ENCODE peak calls at places on chromosomes 6 and 20, in ten cellular contexts. One of them, this sample, is unnamed. For H3K36me3, the result is how much of the 10 kb centered on the place peaks cover.

GRCh38 chr6:33170176-33171095 is 21.8 kb downstream of the COL11A2 start:
- DNase-seq in fibroblast of lung: no peak
- DNase-seq in tibial nerve: no peak
- DNase-seq in uterus: no peak
- DNase-seq in stomach: no peak
- DNase-seq in heart left ventricle: no peak
- DNase-seq in heart right ventricle: no peak
- DNase-seq in cardiac muscle cell: no peak
- DNase-seq in brain microvascular endothelial cell: no peak
- DNase-seq in RWPE2: peak
- DNase-seq in this sample: no peak

GRCh38 chr6:62390413-62390812 is 104.4 kb upstream of the KHDRBS2 start:
- DNase-seq in fibroblast of lung: no peak
- DNase-seq in tibial nerve: no peak
- DNase-seq in uterus: no peak
- DNase-seq in stomach: no peak
- DNase-seq in heart left ventricle: no peak
- DNase-seq in heart right ventricle: no peak
- DNase-seq in cardiac muscle cell: no peak
- DNase-seq in brain microvascular endothelial cell: no peak
- DNase-seq in RWPE2: no peak
- DNase-seq in this sample: no peak

GRCh38 chr6:134422426-134423231 is 104.7 kb upstream of the SGK1 start:
- DNase-seq in fibroblast of lung: peak
- DNase-seq in tibial nerve: no peak
- DNase-seq in uterus: no peak
- DNase-seq in stomach: no peak
- DNase-seq in heart left ventricle: no peak
- DNase-seq in heart right ventricle: no peak
- DNase-seq in cardiac muscle cell: peak
- DNase-seq in brain microvascular endothelial cell: peak
- DNase-seq in RWPE2: peak
- DNase-seq in this sample: no peak

GRCh38 chr6:156781882-156782631 is 4.9 kb downstream of the ARID1B start:
- DNase-seq in fibroblast of lung: peak
- DNase-seq in tibial nerve: no peak
- DNase-seq in uterus: no peak
- DNase-seq in stomach: no peak
- DNase-seq in heart left ventricle: no peak
- DNase-seq in heart right ventricle: no peak
- DNase-seq in cardiac muscle cell: no peak
- DNase-seq in brain microvascular endothelial cell: no peak
- DNase-seq in RWPE2: no peak
- DNase-seq in this sample: no peak

GRCh38 chr6:83215131-83216047 is 22.2 kb downstream of the RWDD2A start:
- DNase-seq in fibroblast of lung: peak
- DNase-seq in tibial nerve: peak
- DNase-seq in uterus: peak
- DNase-seq in stomach: peak
- DNase-seq in heart left ventricle: peak
- DNase-seq in heart right ventricle: peak
- DNase-seq in cardiac muscle cell: peak
- DNase-seq in brain microvascular endothelial cell: peak
- DNase-seq in RWPE2: no peak
- DNase-seq in this sample: peak

GRCh38 chr20:40587038-40587437 is 102.0 kb downstream of the MAFB start:
- DNase-seq in fibroblast of lung: no peak
- DNase-seq in tibial nerve: no peak
- DNase-seq in uterus: no peak
- DNase-seq in stomach: no peak
- DNase-seq in heart left ventricle: no peak
- DNase-seq in heart right ventricle: no peak
- DNase-seq in cardiac muscle cell: no peak
- DNase-seq in brain microvascular endothelial cell: no peak
- DNase-seq in RWPE2: no peak
- DNase-seq in this sample: no peak

GRCh38 chr6:153043719-153044118 is 41.2 kb upstream of the MTRF1L start:
- DNase-seq in fibroblast of lung: no peak
- DNase-seq in tibial nerve: no peak
- DNase-seq in uterus: no peak
- DNase-seq in stomach: no peak
- DNase-seq in heart left ventricle: no peak
- DNase-seq in heart right ventricle: no peak
- DNase-seq in cardiac muscle cell: no peak
- DNase-seq in brain microvascular endothelial cell: no peak
- DNase-seq in RWPE2: no peak
- DNase-seq in this sample: no peak

GRCh38 chr6:99612551-99613397 is 6.1 kb downstream of the PRDM13 start:
- DNase-seq in fibroblast of lung: no peak
- DNase-seq in tibial nerve: no peak
- DNase-seq in uterus: no peak
- DNase-seq in stomach: no peak
- DNase-seq in heart left ventricle: no peak
- DNase-seq in heart right ventricle: no peak
- DNase-seq in cardiac muscle cell: no peak
- DNase-seq in brain microvascular endothelial cell: no peak
- DNase-seq in RWPE2: no peak
- DNase-seq in this sample: no peak

GRCh38 chr20:49568491-49569151 is 684 bp upstream of the PTGIS start:
- DNase-seq in fibroblast of lung: no peak
- DNase-seq in tibial nerve: no peak
- DNase-seq in uterus: peak
- DNase-seq in stomach: peak
- DNase-seq in heart left ventricle: peak
- DNase-seq in heart right ventricle: no peak
- DNase-seq in cardiac muscle cell: peak
- DNase-seq in brain microvascular endothelial cell: no peak
- DNase-seq in RWPE2: peak
- DNase-seq in this sample: no peak

GRCh38 chr6:116010400-116011095 is 50.1 kb downstream of the FRK start:
- DNase-seq in fibroblast of lung: peak
- DNase-seq in tibial nerve: peak
- DNase-seq in uterus: peak
- DNase-seq in stomach: peak
- DNase-seq in heart left ventricle: peak
- DNase-seq in heart right ventricle: peak
- DNase-seq in cardiac muscle cell: peak
- DNase-seq in brain microvascular endothelial cell: peak
- DNase-seq in RWPE2: no peak
- DNase-seq in this sample: peak

GRCh38 chr20:31934968-31935764 is 16.7 kb downstream of the PDRG1 start:
- DNase-seq in fibroblast of lung: no peak
- DNase-seq in tibial nerve: no peak
- DNase-seq in uterus: no peak
- DNase-seq in stomach: no peak
- DNase-seq in heart left ventricle: no peak
- DNase-seq in heart right ventricle: no peak
- DNase-seq in cardiac muscle cell: no peak
- DNase-seq in brain microvascular endothelial cell: no peak
- DNase-seq in RWPE2: no peak
- DNase-seq in this sample: no peak
- TF ChIP-seq CTCF in fibroblast of lung: no peak
- TF ChIP-seq CTCF in tibial nerve: no peak
- TF ChIP-seq CTCF in uterus: no peak
- TF ChIP-seq CTCF in stomach: no peak
- TF ChIP-seq CTCF in heart left ventricle: no peak
- TF ChIP-seq CTCF in heart right ventricle: no peak
- TF ChIP-seq CTCF in cardiac muscle cell: no peak
- TF ChIP-seq CTCF in brain microvascular endothelial cell: no peak
- TF ChIP-seq CTCF in RWPE2: no peak
- TF ChIP-seq CTCF in this sample: no peak

GRCh38 chr6:30768634-30769087 is 24.3 kb upstream of the IER3 start:
- DNase-seq in fibroblast of lung: no peak
- DNase-seq in tibial nerve: no peak
- DNase-seq in uterus: no peak
- DNase-seq in stomach: no peak
- DNase-seq in heart left ventricle: no peak
- DNase-seq in heart right ventricle: no peak
- DNase-seq in cardiac muscle cell: no peak
- DNase-seq in brain microvascular endothelial cell: no peak
- DNase-seq in RWPE2: no peak
- DNase-seq in this sample: no peak

GRCh38 chr6:30769853-30770160 is 25.5 kb upstream of the IER3 start:
- DNase-seq in fibroblast of lung: no peak
- DNase-seq in tibial nerve: no peak
- DNase-seq in uterus: no peak
- DNase-seq in stomach: no peak
- DNase-seq in heart left ventricle: no peak
- DNase-seq in heart right ventricle: no peak
- DNase-seq in cardiac muscle cell: no peak
- DNase-seq in brain microvascular endothelial cell: no peak
- DNase-seq in RWPE2: no peak
- DNase-seq in this sample: no peak

GRCh38 chr6:30770164-30770563 is 25.8 kb upstream of the IER3 start:
- DNase-seq in fibroblast of lung: peak
- DNase-seq in tibial nerve: no peak
- DNase-seq in uterus: no peak
- DNase-seq in stomach: no peak
- DNase-seq in heart left ventricle: no peak
- DNase-seq in heart right ventricle: no peak
- DNase-seq in cardiac muscle cell: no peak
- DNase-seq in brain microvascular endothelial cell: no peak
- DNase-seq in RWPE2: no peak
- DNase-seq in this sample: no peak

GRCh38 chr6:30770592-30770991 is 26.2 kb upstream of the IER3 start:
- DNase-seq in fibroblast of lung: no peak
- DNase-seq in tibial nerve: no peak
- DNase-seq in uterus: no peak
- DNase-seq in stomach: no peak
- DNase-seq in heart left ventricle: no peak
- DNase-seq in heart right ventricle: no peak
- DNase-seq in cardiac muscle cell: no peak
- DNase-seq in brain microvascular endothelial cell: no peak
- DNase-seq in RWPE2: no peak
- DNase-seq in this sample: no peak

GRCh38 chr6:30769088-30769852 is 24.9 kb upstream of the IER3 start:
- DNase-seq in fibroblast of lung: peak
- DNase-seq in tibial nerve: no peak
- DNase-seq in uterus: peak
- DNase-seq in stomach: peak
- DNase-seq in heart left ventricle: peak
- DNase-seq in heart right ventricle: no peak
- DNase-seq in cardiac muscle cell: peak
- DNase-seq in brain microvascular endothelial cell: peak
- DNase-seq in RWPE2: peak
- DNase-seq in this sample: no peak
- H3K4me3 ChIP-seq in fibroblast of lung: no peak
- H3K4me3 ChIP-seq in tibial nerve: no peak
- H3K4me3 ChIP-seq in uterus: no peak
- H3K4me3 ChIP-seq in stomach: no peak
- H3K4me3 ChIP-seq in heart left ventricle: peak
- H3K4me3 ChIP-seq in heart right ventricle: no peak
- H3K4me3 ChIP-seq in cardiac muscle cell: no peak
- H3K4me3 ChIP-seq in brain microvascular endothelial cell: peak
- H3K4me3 ChIP-seq in RWPE2: peak
- H3K4me3 ChIP-seq in this sample: no peak

GRCh38 chr20:45883100-45883469 is 2.1 kb downstream of the ZSWIM1 start:
- DNase-seq in fibroblast of lung: no peak
- DNase-seq in tibial nerve: no peak
- DNase-seq in uterus: no peak
- DNase-seq in stomach: no peak
- DNase-seq in heart left ventricle: no peak
- DNase-seq in heart right ventricle: no peak
- DNase-seq in cardiac muscle cell: no peak
- DNase-seq in brain microvascular endothelial cell: no peak
- DNase-seq in RWPE2: peak
- DNase-seq in this sample: no peak
- H3K36me3 ChIP-seq in fibroblast of lung: under half
- H3K36me3 ChIP-seq in tibial nerve: under half
- H3K36me3 ChIP-seq in uterus: under half
- H3K36me3 ChIP-seq in stomach: half or more
- H3K36me3 ChIP-seq in heart left ventricle: under half
- H3K36me3 ChIP-seq in heart right ventricle: under half
- H3K36me3 ChIP-seq in cardiac muscle cell: under half
- H3K36me3 ChIP-seq in brain microvascular endothelial cell: under half
- H3K36me3 ChIP-seq in RWPE2: under half
- H3K36me3 ChIP-seq in this sample: under half

GRCh38 chr20:57270204-57270937 is 3.9 kb upstream of the BMP7 start:
- DNase-seq in fibroblast of lung: no peak
- DNase-seq in tibial nerve: no peak
- DNase-seq in uterus: no peak
- DNase-seq in stomach: no peak
- DNase-seq in heart left ventricle: no peak
- DNase-seq in heart right ventricle: no peak
- DNase-seq in cardiac muscle cell: no peak
- DNase-seq in brain microvascular endothelial cell: no peak
- DNase-seq in RWPE2: no peak
- DNase-seq in this sample: no peak
- TF ChIP-seq CTCF in fibroblast of lung: no peak
- TF ChIP-seq CTCF in tibial nerve: no peak
- TF ChIP-seq CTCF in uterus: no peak
- TF ChIP-seq CTCF in stomach: no peak
- TF ChIP-seq CTCF in heart left ventricle: no peak
- TF ChIP-seq CTCF in heart right ventricle: no peak
- TF ChIP-seq CTCF in cardiac muscle cell: no peak
- TF ChIP-seq CTCF in brain microvascular endothelial cell: no peak
- TF ChIP-seq CTCF in RWPE2: no peak
- TF ChIP-seq CTCF in this sample: no peak

GRCh38 chr6:121201108-121201507 is 133.2 kb downstream of the TBC1D32 start:
- DNase-seq in fibroblast of lung: no peak
- DNase-seq in tibial nerve: no peak
- DNase-seq in uterus: no peak
- DNase-seq in stomach: no peak
- DNase-seq in heart left ventricle: no peak
- DNase-seq in heart right ventricle: no peak
- DNase-seq in cardiac muscle cell: peak
- DNase-seq in brain microvascular endothelial cell: no peak
- DNase-seq in RWPE2: no peak
- DNase-seq in this sample: no peak
- H3K4me3 ChIP-seq in fibroblast of lung: no peak
- H3K4me3 ChIP-seq in tibial nerve: no peak
- H3K4me3 ChIP-seq in uterus: no peak
- H3K4me3 ChIP-seq in stomach: no peak
- H3K4me3 ChIP-seq in heart left ventricle: no peak
- H3K4me3 ChIP-seq in heart right ventricle: no peak
- H3K4me3 ChIP-seq in cardiac muscle cell: no peak
- H3K4me3 ChIP-seq in brain microvascular endothelial cell: no peak
- H3K4me3 ChIP-seq in RWPE2: no peak
- H3K4me3 ChIP-seq in this sample: no peak

This sample was measured in left ventricle myocardium inferior.